ENCODE peak calls at places on chromosomes 11 and 22, in ten cellular contexts. E is breast epithelium, C is endothelial cell of umbilical vein, Q is uterus, K is H54, F is transverse colon, N is Peyer's patch, H is right lobe of liver, B is stomach, G is tibial nerve. Z is an unnamed sample.

GRCh38 chr22:36616682-36617081 is 86.9 kb downstream of the CACNG2 start:
- DNase-seq in E (no peak), C (no peak), Q (no peak), K (no peak), F (no peak), N (no peak), H (no peak), B (no peak), G (no peak), Z (no peak)

GRCh38 chr11:112780351-112781043 is 180.7 kb upstream of the NCAM1 start:
- DNase-seq in E (no peak), C (no peak), Q (peak; percentile 40), K (peak; percentile 16), F (no peak), N (no peak), H (no peak), B (no peak), G (no peak), Z (no peak)

GRCh38 chr11:34732831-34733230 is 111.9 kb downstream of the EHF start:
- DNase-seq in E (no peak), C (no peak), Q (no peak), K (no peak), F (no peak), N (no peak), H (no peak), B (no peak), G (no peak), Z (no peak)

GRCh38 chr11:69563306-69563705 is 77.7 kb upstream of the CCND1 start:
- DNase-seq in E (no peak), C (no peak), Q (no peak), K (no peak), F (no peak), N (no peak), H (no peak), B (no peak), G (no peak), Z (no peak)

GRCh38 chr11:114650661-114651060 is 27.7 kb upstream of the NXPE2 start:
- DNase-seq in E (no peak), C (no peak), Q (no peak), K (no peak), F (peak; percentile 58), N (no peak), H (no peak), B (no peak), G (no peak), Z (no peak)

GRCh38 chr22:17783317-17783716 is 9.0 kb upstream of the BID start:
- DNase-seq in E (no peak), C (no peak), Q (no peak), K (no peak), F (no peak), N (no peak), H (no peak), B (no peak), G (no peak), Z (no peak)

GRCh38 chr11:120337133-120337895 is 1.1 kb downstream of the ARHGEF12 start:
- DNase-seq in E (no peak), C (peak; percentile 58), Q (peak; percentile 49), K (no peak), F (peak; percentile 43), N (peak; percentile 59), H (peak; percentile 71), B (no peak), G (no peak), Z (peak; percentile 82)

GRCh38 chr11:66081505-66081904 is 11.4 kb downstream of the PACS1 start:
- DNase-seq in E (peak; percentile 91), C (peak; percentile 44), Q (no peak), K (no peak), F (peak; percentile 74), N (no peak), H (peak; percentile 39), B (peak; percentile 78), G (no peak), Z (peak; percentile 30)

GRCh38 chr22:47748887-47749286 is 986.4 kb downstream of the TBC1D22A start:
- DNase-seq in E (no peak), C (no peak), Q (no peak), K (no peak), F (no peak), N (no peak), H (no peak), B (no peak), G (no peak), Z (no peak)

GRCh38 chr11:130068546-130068985 is 1.1 kb upstream of the APLP2 start:
- DNase-seq in E (no peak), C (no peak), Q (no peak), K (no peak), F (no peak), N (no peak), H (no peak), B (no peak), G (no peak), Z (no peak)

GRCh38 chr11:217704-218103 is 10.2 kb downstream of the RIC8A start:
- DNase-seq in E (no peak), C (no peak), Q (no peak), K (no peak), F (no peak), N (no peak), H (no peak), B (peak; percentile 15), G (no peak), Z (no peak)

GRCh38 chr11:1398506-1399235 is 8.9 kb downstream of the BRSK2 start:
- DNase-seq in E (no peak), C (no peak), Q (no peak), K (no peak), F (no peak), N (no peak), H (no peak), B (no peak), G (no peak), Z (no peak)

GRCh38 chr11:1400168-1401000 is 10.7 kb downstream of the BRSK2 start:
- DNase-seq in E (no peak), C (no peak), Q (no peak), K (no peak), F (no peak), N (no peak), H (no peak), B (no peak), G (no peak), Z (no peak)

GRCh38 chr11:1401001-1401445 is 11.3 kb downstream of the BRSK2 start:
- DNase-seq in E (no peak), C (no peak), Q (no peak), K (no peak), F (no peak), N (no peak), H (no peak), B (no peak), G (no peak), Z (no peak)

GRCh38 chr11:1397862-1398505 is 8.2 kb downstream of the BRSK2 start:
- DNase-seq in E (no peak), C (no peak), Q (no peak), K (no peak), F (no peak), N (no peak), H (no peak), B (no peak), G (no peak), Z (peak; percentile 32)

GRCh38 chr11:1399386-1400167 is 9.8 kb downstream of the BRSK2 start:
- DNase-seq in E (no peak), C (no peak), Q (no peak), K (no peak), F (no peak), N (no peak), H (no peak), B (no peak), G (no peak), Z (no peak)
- TF ChIP-seq POLR2A in E (no peak), C (no peak), Q (no peak), K (no peak), F (no peak), N (no peak), H (no peak), B (no peak), G (no peak), Z (no peak)

GRCh38 chr11:72684236-72684912 is 10.2 kb upstream of the PDE2A start:
- DNase-seq in E (no peak), C (peak; percentile 50), Q (peak; percentile 68), K (peak; percentile 99), F (peak; percentile 58), N (peak; percentile 64), H (peak; percentile 62), B (peak; percentile 68), G (peak; percentile 55), Z (peak; percentile 73)

GRCh38 chr11:72681226-72682153 is 7.3 kb upstream of the PDE2A start:
- DNase-seq in E (no peak), C (no peak), Q (no peak), K (no peak), F (no peak), N (no peak), H (no peak), B (no peak), G (no peak), Z (no peak)

GRCh38 chr11:72683782-72684200 is 9.6 kb upstream of the PDE2A start:
- DNase-seq in E (peak; percentile 45), C (peak; percentile 54), Q (peak; percentile 58), K (peak; percentile 74), F (peak; percentile 60), N (peak; percentile 78), H (peak; percentile 63), B (peak; percentile 68), G (peak; percentile 73), Z (peak; percentile 39)

GRCh38 chr11:72680624-72681158 is 6.5 kb upstream of the PDE2A start:
- DNase-seq in E (no peak), C (no peak), Q (no peak), K (no peak), F (no peak), N (no peak), H (no peak), B (no peak), G (no peak), Z (no peak)

GRCh38 chr11:72682238-72682872 is 8.1 kb upstream of the PDE2A start:
- DNase-seq in E (no peak), C (no peak), Q (no peak), K (no peak), F (no peak), N (no peak), H (no peak), B (no peak), G (no peak), Z (no peak)
- TF ChIP-seq POLR2A in E (no peak), C (no peak), Q (no peak), K (no peak), F (no peak), N (no peak), H (no peak), B (no peak), G (no peak), Z (no peak)

GRCh38 chr11:60906132-60906972 is at the start of gene PRPF19:
- DNase-seq in E (peak; percentile 96), C (peak; percentile 99), Q (peak; percentile 97), K (peak; percentile 90), F (peak; percentile 99), N (peak; percentile 97), H (peak; percentile 96), B (peak; percentile 98), G (peak; percentile 95), Z (peak; percentile 96)
- TF ChIP-seq POLR2A in E (peak; percentile 67), C (peak; percentile 94), Q (peak; percentile 80), K (peak; percentile 87), F (peak; percentile 82), N (peak; percentile 74), H (peak; percentile 87), B (no peak), G (peak; percentile 47), Z (peak; percentile 88)

DNA sequence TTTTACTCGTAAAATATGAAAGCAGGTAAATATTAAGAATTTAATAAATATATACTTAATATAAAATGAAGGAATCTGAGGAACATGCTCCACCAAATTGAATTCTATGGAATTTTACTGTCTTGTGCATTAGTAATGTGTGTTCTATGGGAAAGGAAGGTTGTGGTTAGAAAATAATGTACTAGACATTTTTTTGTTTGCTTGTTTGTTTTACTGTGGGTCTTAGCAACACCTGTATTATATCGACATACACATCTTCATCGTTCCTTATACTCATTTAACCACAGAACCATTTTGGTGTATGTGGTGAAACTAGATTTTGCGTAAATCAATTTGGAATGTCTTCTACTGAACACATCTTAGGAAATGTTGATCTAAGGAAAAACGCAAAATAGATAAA is 114.1 kb upstream of the MTMR2 start:
- DNase-seq in E (no peak), C (no peak), Q (no peak), K (no peak), F (no peak), N (no peak), H (no peak), B (no peak), G (no peak), Z (no peak)
- TF ChIP-seq POLR2A in E (no peak), C (no peak), Q (no peak), K (no peak), F (no peak), N (no peak), H (no peak), B (no peak), G (no peak), Z (no peak)